ENCODE peak calls at places on chromosomes 4 and X, in ten cellular contexts. Z is CD4-positive, CD25-positive, alpha-beta regulatory T cell; E is mesenchymal stem cell; K is breast epithelium; U is upper lobe of left lung; F is ovary; M is tibial artery; S is tibial nerve; T is CD8-positive, alpha-beta memory T cell; N is cardiac muscle cell. I is an unnamed sample.

GRCh38 chr4:148095346-148095923 is 346.8 kb downstream of the NR3C2 start:
- DNase-seq in T (no peak), F (no peak), S (no peak), K (no peak), U (no peak), N (no peak), E (no peak), Z (no peak), M (no peak), I (no peak)

GRCh38 chr4:40199179-40199670 is 2.4 kb downstream of the RHOH start:
- DNase-seq in U (no peak), Z (peak; percentile 58), S (no peak), K (no peak), T (no peak), N (no peak), F (no peak), E (no peak), M (no peak), I (no peak)

GRCh38 chr4:26692014-26692726 is 108.3 kb downstream of the TBC1D19 start:
- DNase-seq in T (no peak), N (no peak), U (no peak), Z (no peak), M (no peak), F (no peak), K (no peak), E (no peak), S (no peak), I (peak; percentile 4)

GRCh38 chr4:173591760-173592159 is 61.7 kb upstream of the HAND2 start:
- DNase-seq in N (no peak), F (no peak), Z (no peak), S (no peak), U (no peak), E (no peak), K (no peak), M (no peak), T (no peak), I (no peak)

GRCh38 chrX:152824841-152825374 is 5.6 kb downstream of the CETN2 start:
- DNase-seq in Z (no peak), U (no peak), S (no peak), N (no peak), K (no peak), F (no peak), E (no peak), T (no peak), M (no peak), I (no peak)

GRCh38 chr4:105088110-105088879 is 58.4 kb upstream of the TET2 start:
- DNase-seq in F (peak; percentile 15), Z (no peak), M (no peak), T (no peak), E (peak; percentile 93), K (no peak), N (no peak), S (peak; percentile 11), U (no peak), I (peak; percentile 65)

GRCh38 chr4:40325406-40326019 is 9.6 kb upstream of the CHRNA9 start:
- DNase-seq in N (peak; percentile 67), T (peak; percentile 38), K (peak; percentile 36), S (no peak), Z (peak; percentile 82), E (peak; percentile 78), F (peak; percentile 53), U (peak; percentile 51), M (no peak), I (no peak)

GRCh38 chrX:150874448-150874847 is 24.0 kb downstream of the CD99L2 start:
- DNase-seq in Z (no peak), U (no peak), K (no peak), N (no peak), T (no peak), M (no peak), F (no peak), S (no peak), E (no peak), I (no peak)

DNA sequence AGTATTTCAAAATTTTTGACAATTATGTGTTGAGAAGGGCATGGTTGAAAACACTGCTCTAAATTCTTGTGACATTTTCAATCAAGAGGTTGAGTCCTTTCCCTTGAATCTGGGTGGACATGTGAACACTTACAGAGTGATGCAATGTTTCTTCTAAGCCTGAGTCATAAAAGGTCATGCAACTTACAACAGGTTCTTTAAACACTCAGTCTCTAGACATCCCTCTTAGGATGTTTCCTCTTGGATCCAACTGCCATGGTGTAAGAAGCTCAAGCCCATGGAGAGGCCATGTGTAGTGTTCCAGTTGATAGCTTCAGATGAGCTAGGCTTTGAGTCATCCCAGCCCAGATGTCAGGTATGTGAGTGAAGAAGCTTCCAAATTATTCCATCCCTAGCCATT is 232.2 kb upstream of the MAOA start:
- DNase-seq in T (no peak), S (no peak), E (peak; percentile 1), F (no peak), U (no peak), M (no peak), Z (no peak), N (no peak), K (no peak), I (no peak)
- H3K4me3 ChIP-seq in T (no peak overlapping the region), S (no peak overlapping the region), E (no peak overlapping the region), F (no peak overlapping the region), U (no peak overlapping the region), M (no peak overlapping the region), Z (no peak overlapping the region), N (no peak overlapping the region), K (no peak overlapping the region), I (no peak overlapping the region)

DNA sequence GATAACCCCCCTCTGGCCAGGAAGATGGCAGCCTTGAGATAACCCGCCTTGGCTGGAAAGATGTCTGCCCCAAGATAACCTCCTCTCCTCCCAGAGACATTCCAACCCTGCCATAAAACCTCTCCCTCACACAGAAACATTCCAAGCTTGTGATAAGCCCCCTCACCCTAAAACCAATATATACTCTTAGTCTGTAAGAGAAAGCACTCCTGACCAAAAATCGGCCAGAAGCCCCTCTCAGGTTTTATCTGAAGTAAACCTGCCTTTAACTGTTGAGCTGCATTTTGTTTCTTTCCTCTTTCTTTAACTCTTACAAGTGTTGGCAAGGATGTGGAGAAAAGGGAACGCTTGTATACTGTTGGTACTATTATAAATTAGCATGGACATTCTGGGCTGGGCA is 8.5 kb downstream of the ERCC6L start:
- DNase-seq in U (no peak), S (no peak), T (no peak), N (no peak), M (no peak), K (no peak), Z (no peak), E (no peak), F (no peak), I (no peak)
- H3K9me3 ChIP-seq in U (no peaks in the 10 kb centered on the region), S (no peaks in the 10 kb centered on the region), T (no peaks in the 10 kb centered on the region), N (no peaks in the 10 kb centered on the region), M (peaks cover 9% of the 10 kb centered on the region), K (peaks cover 23% of the 10 kb centered on the region), Z (no peaks in the 10 kb centered on the region), E (no peaks in the 10 kb centered on the region), F (no peaks in the 10 kb centered on the region), I (no peaks in the 10 kb centered on the region)

GRCh38 chr4:3461515-3462291 is 1.4 kb upstream of the DOK7 start:
- DNase-seq in K (peak; percentile 89), Z (no peak), N (no peak), U (peak; percentile 69), S (no peak), T (no peak), E (no peak), M (no peak), F (no peak), I (peak; percentile 93)

GRCh38 chr4:3464349-3464905 is 1.3 kb downstream of the DOK7 start:
- DNase-seq in Z (no peak), N (no peak), M (no peak), S (no peak), U (no peak), E (no peak), K (no peak), T (no peak), F (no peak), I (no peak)

GRCh38 chr4:3463556-3464348 is 646 bp downstream of the DOK7 start:
- DNase-seq in M (no peak), K (no peak), S (no peak), Z (no peak), N (no peak), U (no peak), F (no peak), T (no peak), E (no peak), I (no peak)

GRCh38 chr4:3462321-3462789 is 751 bp upstream of the DOK7 start:
- DNase-seq in E (no peak), U (no peak), F (no peak), Z (no peak), T (no peak), S (no peak), K (no peak), M (no peak), N (no peak), I (no peak)

DNA sequence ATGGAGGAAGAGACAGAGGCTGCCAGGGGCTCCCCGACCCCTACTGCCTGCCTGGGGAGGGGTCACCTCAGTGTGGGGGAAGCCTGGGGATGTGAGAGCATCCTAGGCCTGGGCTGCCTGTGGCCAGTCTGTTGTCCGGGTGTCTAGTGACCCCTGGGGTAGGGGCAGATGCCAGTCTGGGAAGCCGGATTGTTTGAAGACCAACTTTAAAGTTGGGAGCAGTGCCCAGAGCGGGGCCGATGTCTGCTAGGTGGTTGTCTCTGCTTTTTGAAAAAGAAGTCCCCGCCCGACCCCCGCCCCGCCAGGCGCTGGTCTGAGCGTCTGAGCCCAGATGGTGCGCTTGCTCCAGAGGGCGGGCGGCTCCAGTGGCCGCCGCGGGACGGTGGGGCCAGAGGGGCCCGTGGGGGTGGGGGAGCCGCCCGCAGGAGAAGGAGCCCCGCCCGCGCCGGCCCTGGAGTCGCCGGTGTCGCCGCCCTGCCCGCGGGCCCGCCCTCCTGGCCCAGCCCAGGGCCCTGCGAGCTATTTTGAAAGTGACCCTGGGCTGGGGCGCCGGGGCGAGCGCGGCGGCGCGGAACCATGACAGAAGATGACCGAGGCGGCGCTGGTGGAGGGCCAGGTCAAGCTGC is at the start of gene DOK7:
- DNase-seq in Z (no peak), F (no peak), T (no peak), E (no peak), S (no peak), K (no peak), U (peak; percentile 54), N (peak; percentile 77), M (peak; percentile 85), I (peak; percentile 40)
- H3K4me3 ChIP-seq in Z (no peak within 1 kb of the TSS), F (peak within 1 kb of the TSS; percentile 13), T (no peak within 1 kb of the TSS), E (no peak within 1 kb of the TSS), S (no peak within 1 kb of the TSS), K (peak within 1 kb of the TSS; percentile 54), U (peak within 1 kb of the TSS; percentile 12), N (peak within 1 kb of the TSS; percentile 38), M (peak within 1 kb of the TSS; percentile 62), I (peak within 1 kb of the TSS; percentile 25)

GRCh38 chr4:169033660-169034059 is 23.6 kb upstream of the CBR4 start:
- DNase-seq in U (no peak), F (no peak), N (no peak), M (no peak), Z (no peak), E (no peak), S (no peak), T (no peak), K (no peak), I (no peak)

GRCh38 chr4:169040559-169041261 is 30.7 kb upstream of the CBR4 start:
- DNase-seq in U (no peak), K (no peak), S (no peak), T (no peak), F (no peak), Z (no peak), M (no peak), E (no peak), N (no peak), I (no peak)

GRCh38 chr4:169032883-169033645 is 23.0 kb upstream of the CBR4 start:
- DNase-seq in N (no peak), E (no peak), T (no peak), U (no peak), F (no peak), M (no peak), Z (no peak), S (no peak), K (no peak), I (no peak)

GRCh38 chr4:169039271-169039954 is 29.4 kb upstream of the CBR4 start:
- DNase-seq in K (no peak), E (no peak), S (no peak), U (no peak), F (no peak), Z (no peak), M (no peak), T (no peak), N (no peak), I (no peak)

GRCh38 chr4:169037491-169037890 is 27.4 kb upstream of the CBR4 start:
- DNase-seq in Z (no peak), S (no peak), U (no peak), K (no peak), T (no peak), F (no peak), M (no peak), N (no peak), E (no peak), I (no peak)
- H3K9me3 ChIP-seq in Z (no peaks in the 10 kb centered on the region), S (no peaks in the 10 kb centered on the region), U (no peaks in the 10 kb centered on the region), K (no peaks in the 10 kb centered on the region), T (no peaks in the 10 kb centered on the region), F (no peaks in the 10 kb centered on the region), M (no peaks in the 10 kb centered on the region), N (no peaks in the 10 kb centered on the region), E (no peaks in the 10 kb centered on the region), I (no peaks in the 10 kb centered on the region)

I was measured in MG63.